ENCODE peak calls at places on chromosomes 3 and 15, in six cellular contexts. Z is WERI-Rb-1, K is NB4, O is kidney, B is LNCaP clone FGC, R is HCT116. W is an unnamed sample.

GRCh38 chr3:12954891-12955650 is 113.7 kb upstream of the RPL32 start:
- DNase-seq in R (no peak), Z (no peak), O (peak; percentile 89), K (peak; percentile 90), B (peak; percentile 17), W (peak; percentile 20)

GRCh38 chr15:25173241-25174028 is 218.6 kb downstream of the SNRPN start:
- DNase-seq in O (peak; percentile 35), K (no peak), R (no peak), Z (no peak), B (no peak), W (no peak)

GRCh38 chr3:103589770-103590169 is 1155.0 kb downstream of the ZPLD1 start:
- DNase-seq in Z (no peak), R (no peak), K (no peak), B (no peak), O (no peak), W (no peak)

GRCh38 chr3:129249284-129250065 is at the start of gene COPG1:
- DNase-seq in K (peak; percentile 87), R (peak; percentile 75), Z (peak; percentile 85), O (peak; percentile 94), B (peak; percentile 58), W (peak; percentile 90)

GRCh38 chr3:101117981-101118380 is 124.8 kb upstream of the ABI3BP start:
- DNase-seq in K (no peak), O (no peak), R (no peak), B (no peak), Z (no peak), W (no peak)

GRCh38 chr15:52657338-52657737 is 21.9 kb downstream of the ATOSA start:
- DNase-seq in B (peak; percentile 74), Z (no peak), K (no peak), O (no peak), R (no peak), W (peak; percentile 90)

GRCh38 chr3:155651489-155652223 is 93.2 kb downstream of the PLCH1 start:
- DNase-seq in K (no peak), Z (no peak), O (no peak), B (peak; percentile 80), R (no peak), W (no peak)

GRCh38 chr3:128262457-128262856 is 109.2 kb downstream of the EEFSEC start:
- DNase-seq in K (no peak), O (no peak), Z (no peak), B (no peak), R (no peak), W (no peak)

GRCh38 chr3:124793054-124793740 is 62.9 kb downstream of the UMPS start:
- DNase-seq in R (no peak), K (no peak), B (no peak), Z (no peak), O (no peak), W (no peak)

GRCh38 chr3:45958333-45958791 is 15.1 kb downstream of the CXCR6 start:
- DNase-seq in B (no peak), R (no peak), O (no peak), Z (no peak), K (no peak), W (peak; percentile 12)

GRCh38 chr3:188469228-188469885 is 315.4 kb downstream of the LPP start:
- DNase-seq in R (no peak), K (no peak), Z (no peak), B (no peak), O (no peak), W (peak; percentile 72)

GRCh38 chr15:59555696-59556095 is 55.9 kb upstream of the GCNT3 start:
- DNase-seq in K (no peak), R (no peak), Z (no peak), O (no peak), B (no peak), W (no peak)

GRCh38 chr3:127784865-127785710 is 37.2 kb downstream of the MGLL start:
- DNase-seq in O (peak; percentile 81), R (no peak), Z (no peak), B (no peak), K (no peak), W (no peak)

GRCh38 chr3:74271541-74271940 is 342.9 kb downstream of the CNTN3 start:
- DNase-seq in Z (no peak), O (no peak), R (no peak), B (no peak), K (no peak), W (no peak)

GRCh38 chr3:24110051-24110450 is 165.0 kb downstream of the NR1D2 start:
- DNase-seq in K (no peak), Z (no peak), R (no peak), O (no peak), B (no peak), W (no peak)

GRCh38 chr3:139301183-139301582 is 42.6 kb upstream of the MRPS22 start:
- DNase-seq in Z (no peak), K (peak; percentile 23), O (no peak), B (no peak), R (no peak), W (peak; percentile 30)

GRCh38 chr3:4533489-4534443 is 40.6 kb downstream of the ITPR1 start:
- DNase-seq in O (no peak), B (peak; percentile 30), R (no peak), Z (peak; percentile 28), K (peak; percentile 80), W (no peak)

GRCh38 chr3:196440041-196440537 is 7.9 kb upstream of the UBXN7 start:
- DNase-seq in K (no peak), O (no peak), B (no peak), R (no peak), Z (no peak), W (peak; percentile 46)

GRCh38 chr3:67325231-67325630 is 327.1 kb downstream of the KBTBD8 start:
- DNase-seq in O (no peak), K (no peak), Z (no peak), R (no peak), B (peak; percentile 52), W (no peak)

GRCh38 chr15:83092309-83092976 is 15.0 kb upstream of the TM6SF1 start:
- DNase-seq in K (peak; percentile 61), Z (peak; percentile 42), O (no peak), B (no peak), R (no peak), W (no peak)

GRCh38 chr15:62464705-62465104 is 299.6 kb upstream of the C2CD4B start:
- DNase-seq in R (no peak), B (no peak), Z (no peak), O (no peak), K (no peak), W (peak; percentile 20)

GRCh38 chr3:127735767-127736693 is 63.3 kb downstream of the ABTB1 start:
- DNase-seq in O (peak; percentile 88), Z (no peak), K (no peak), B (no peak), R (no peak), W (peak; percentile 85)

GRCh38 chr15:74429784-74430141 is 4.0 kb downstream of the SEMA7A start:
- DNase-seq in R (no peak), O (no peak), B (no peak), Z (no peak), K (no peak), W (no peak)

GRCh38 chr15:23708332-23708731 is 21.2 kb upstream of the NDN start:
- DNase-seq in O (no peak), Z (no peak), B (no peak), R (no peak), K (no peak), W (no peak)

GRCh38 chr15:82810863-82811421 is 1.5 kb downstream of the WHAMM start:
- DNase-seq in Z (no peak), K (peak; percentile 55), R (no peak), B (no peak), O (no peak), W (no peak)

GRCh38 chr3:100650651-100651611 is 41.5 kb downstream of the ADGRG7 start:
- DNase-seq in Z (no peak), K (peak; percentile 57), R (no peak), B (no peak), O (no peak), W (peak; percentile 71)

GRCh38 chr3:83523470-83524073 is 1435.2 kb upstream of the CADM2 start:
- DNase-seq in Z (peak; percentile 77), O (no peak), K (peak; percentile 75), B (peak; percentile 63), R (no peak), W (peak; percentile 67)

GRCh38 chr15:99628374-99629001 is 62.7 kb downstream of the MEF2A start:
- DNase-seq in B (no peak), K (no peak), O (no peak), Z (no peak), R (no peak), W (no peak)

GRCh38 chr15:99632521-99632920 is 66.7 kb downstream of the MEF2A start:
- DNase-seq in B (no peak), Z (no peak), R (no peak), O (no peak), K (no peak), W (no peak)

GRCh38 chr15:99630607-99631131 is 64.9 kb downstream of the MEF2A start:
- DNase-seq in O (no peak), K (no peak), B (no peak), Z (no peak), R (no peak), W (no peak)

GRCh38 chr15:99633655-99634054 is 67.9 kb downstream of the MEF2A start:
- DNase-seq in R (no peak), K (no peak), Z (no peak), B (no peak), O (no peak), W (no peak)

GRCh38 chr15:99631256-99631655 is 65.5 kb downstream of the MEF2A start:
- DNase-seq in K (peak; percentile 74), Z (no peak), B (no peak), R (no peak), O (no peak), W (no peak)
- H3K4me3 ChIP-seq in K (no peak overlapping the region), Z (no peak overlapping the region), B (no peak overlapping the region), R (no peak overlapping the region), O (no peak overlapping the region), W (no peak overlapping the region)

GRCh38 chr3:170725285-170725731 is 139.4 kb upstream of the SLC7A14 start:
- DNase-seq in B (no peak), R (no peak), O (no peak), Z (no peak), K (no peak), W (no peak)
- TF ChIP-seq CTCF in B (no peak), R (no peak), O (no peak), Z (no peak), K (no peak), W (peak; percentile 18)

GRCh38 chr15:88447206-88447605 is 20.0 kb downstream of the MRPL46 start:
- DNase-seq in Z (no peak), K (no peak), R (no peak), B (no peak), O (no peak), W (no peak)

GRCh38 chr15:88447741-88448140 is 19.4 kb downstream of the MRPL46 start:
- DNase-seq in B (no peak), R (no peak), Z (no peak), K (no peak), O (no peak), W (no peak)

GRCh38 chr15:88448991-88449461 is 18.2 kb downstream of the MRPL46 start:
- DNase-seq in O (no peak), R (no peak), Z (peak; percentile 95), B (no peak), K (no peak), W (no peak)

GRCh38 chr15:88449581-88449980 is 17.6 kb downstream of the MRPL46 start:
- DNase-seq in R (no peak), O (no peak), K (no peak), Z (no peak), B (no peak), W (no peak)

GRCh38 chr15:88450125-88450798 is 16.9 kb downstream of the MRPL46 start:
- DNase-seq in O (no peak), B (peak; percentile 19), K (peak; percentile 75), R (peak; percentile 49), Z (peak; percentile 91), W (peak; percentile 60)
- H3K4me3 ChIP-seq in O (no peak overlapping the region), B (no peak overlapping the region), K (no peak overlapping the region), R (no peak overlapping the region), Z (no peak overlapping the region), W (no peak overlapping the region)

GRCh38 chr3:94036909-94037507 is 8.6 kb upstream of the STX19 start:
- DNase-seq in B (peak; percentile 49), K (peak; percentile 22), O (no peak), R (peak; percentile 35), Z (no peak), W (peak; percentile 26)
- TF ChIP-seq CTCF in B (peak; percentile 39), K (peak; percentile 51), O (peak; percentile 27), R (peak; percentile 77), Z (peak; percentile 45), W (peak; percentile 51)